ENCODE peak calls at places on chromosomes 2 and 18, in eight cellular contexts. F is fibroblast of pulmonary artery, P is OCI-LY7, D is heart left ventricle, L is Peyer's patch, T is WERI-Rb-1, C is A549, S is spleen. V is an unnamed sample.

GRCh38 chr2:72913531-72914225 is 3.6 kb upstream of the EMX1 start:
- DNase-seq in F (no peak), P (no peak), D (no peak), L (no peak), T (peak), C (peak), S (no peak), V (no peak)

GRCh38 chr2:161250864-161251436 is 57.3 kb upstream of the PSMD14 start:
- DNase-seq in F (peak), P (peak), D (no peak), L (no peak), T (peak), C (peak), S (no peak), V (peak)

GRCh38 chr18:44744206-44745180 is 63.8 kb downstream of the SETBP1 start:
- DNase-seq in F (no peak), P (no peak), D (peak), L (no peak), T (peak), C (no peak), S (peak), V (no peak)

GRCh38 chr2:37149626-37150322 is 7.0 kb downstream of the EIF2AK2 start:
- DNase-seq in F (no peak), P (no peak), D (no peak), L (no peak), T (no peak), C (no peak), S (no peak), V (no peak)

GRCh38 chr18:46281185-46282176 is 177.3 kb downstream of the HAUS1 start:
- DNase-seq in F (peak), P (peak), D (peak), L (peak), T (peak), C (peak), S (peak), V (peak)

GRCh38 chr2:109722026-109722425 is 72.1 kb upstream of the RGPD5 start:
- DNase-seq in F (no peak), P (no peak), D (no peak), L (no peak), T (no peak), C (no peak), S (no peak), V (no peak)

GRCh38 chr2:101823347-101823791 is 125.9 kb downstream of the MAP4K4 start:
- DNase-seq in F (peak), P (peak), D (peak), L (peak), T (peak), C (peak), S (no peak), V (peak)

GRCh38 chr2:127174977-127175376 is 45.1 kb downstream of the CYP27C1 start:
- DNase-seq in F (no peak), P (no peak), D (no peak), L (no peak), T (peak), C (no peak), S (peak), V (no peak)

GRCh38 chr2:109142416-109143210 is 13.6 kb downstream of the SH3RF3 start:
- DNase-seq in F (no peak), P (no peak), D (no peak), L (no peak), T (no peak), C (no peak), S (no peak), V (no peak)

GRCh38 chr18:53771664-53772063 is 452.8 kb downstream of the MBD2 start:
- DNase-seq in F (no peak), P (no peak), D (no peak), L (no peak), T (no peak), C (no peak), S (no peak), V (no peak)

GRCh38 chr2:79994161-79994560 is 310.4 kb downstream of the LRRTM1 start:
- DNase-seq in F (no peak), P (no peak), D (no peak), L (no peak), T (no peak), C (no peak), S (no peak), V (peak)

GRCh38 chr2:16665746-16666452 is at the start of gene CYRIA:
- DNase-seq in F (peak), P (peak), D (peak), L (peak), T (peak), C (no peak), S (peak), V (peak)

GRCh38 chr2:161898633-161899032 is 175.4 kb downstream of the DPP4 start:
- DNase-seq in F (no peak), P (no peak), D (no peak), L (no peak), T (no peak), C (no peak), S (no peak), V (no peak)

GRCh38 chr2:100274076-100274475 is 48.2 kb downstream of the LONRF2 start:
- DNase-seq in F (no peak), P (no peak), D (no peak), L (no peak), T (no peak), C (no peak), S (no peak), V (no peak)

GRCh38 chr2:230319211-230319862 is 7.7 kb upstream of the SP140L start:
- DNase-seq in F (no peak), P (peak), D (no peak), L (no peak), T (no peak), C (no peak), S (peak), V (peak)

GRCh38 chr2:100877555-100877954 is 57.6 kb downstream of the NPAS2 start:
- DNase-seq in F (peak), P (no peak), D (no peak), L (no peak), T (no peak), C (no peak), S (no peak), V (no peak)

GRCh38 chr2:105237045-105237765 is 4.3 kb upstream of the GPR45 start:
- DNase-seq in F (no peak), P (no peak), D (no peak), L (no peak), T (no peak), C (no peak), S (no peak), V (no peak)

GRCh38 chr2:36561223-36561944 is 36.6 kb downstream of the FEZ2 start:
- DNase-seq in F (peak), P (no peak), D (peak), L (no peak), T (no peak), C (peak), S (no peak), V (peak)

GRCh38 chr2:30396436-30397232 is 50.4 kb upstream of the LCLAT1 start:
- DNase-seq in F (no peak), P (no peak), D (no peak), L (no peak), T (no peak), C (no peak), S (no peak), V (no peak)

GRCh38 chr2:120709608-120710041 is 26.0 kb upstream of the GLI2 start:
- DNase-seq in F (no peak), P (no peak), D (no peak), L (no peak), T (no peak), C (no peak), S (peak), V (no peak)
- H3K4me3 ChIP-seq in F (no peak), P (no peak), D (no peak), L (no peak), T (no peak), C (no peak), S (no peak), V (no peak)

GRCh38 chr2:216761809-216762208 is 66.5 kb upstream of the IGFBP5 start:
- DNase-seq in F (no peak), P (no peak), D (no peak), L (no peak), T (no peak), C (no peak), S (no peak), V (no peak)

GRCh38 chr2:216770050-216770449 is 74.7 kb upstream of the IGFBP5 start:
- DNase-seq in F (no peak), P (no peak), D (no peak), L (no peak), T (no peak), C (no peak), S (no peak), V (no peak)

GRCh38 chr2:216768908-216769401 is 73.6 kb upstream of the IGFBP5 start:
- DNase-seq in F (no peak), P (no peak), D (no peak), L (no peak), T (no peak), C (no peak), S (no peak), V (no peak)

GRCh38 chr2:216761119-216761518 is 65.8 kb upstream of the IGFBP5 start:
- DNase-seq in F (no peak), P (no peak), D (no peak), L (no peak), T (no peak), C (no peak), S (no peak), V (no peak)

GRCh38 chr2:216765810-216766259 is 70.5 kb upstream of the IGFBP5 start:
- DNase-seq in F (no peak), P (no peak), D (peak), L (no peak), T (no peak), C (no peak), S (peak), V (no peak)
- TF ChIP-seq CTCF in F (no peak), P (no peak), D (no peak), L (no peak), T (no peak), C (no peak), S (peak), V (no peak)

GRCh38 chr2:65358690-65359400 is 73.6 kb downstream of the SPRED2 start:
- DNase-seq in F (no peak), P (no peak), D (no peak), L (no peak), T (no peak), C (no peak), S (no peak), V (peak)

GRCh38 chr2:65355190-65355831 is 77.1 kb downstream of the SPRED2 start:
- DNase-seq in F (no peak), P (no peak), D (no peak), L (no peak), T (no peak), C (no peak), S (no peak), V (no peak)

GRCh38 chr2:65354773-65355172 is 77.6 kb downstream of the SPRED2 start:
- DNase-seq in F (no peak), P (no peak), D (no peak), L (no peak), T (no peak), C (no peak), S (no peak), V (no peak)

GRCh38 chr2:65357959-65358294 is 74.5 kb downstream of the SPRED2 start:
- DNase-seq in F (no peak), P (no peak), D (no peak), L (no peak), T (no peak), C (no peak), S (no peak), V (no peak)

DNA sequence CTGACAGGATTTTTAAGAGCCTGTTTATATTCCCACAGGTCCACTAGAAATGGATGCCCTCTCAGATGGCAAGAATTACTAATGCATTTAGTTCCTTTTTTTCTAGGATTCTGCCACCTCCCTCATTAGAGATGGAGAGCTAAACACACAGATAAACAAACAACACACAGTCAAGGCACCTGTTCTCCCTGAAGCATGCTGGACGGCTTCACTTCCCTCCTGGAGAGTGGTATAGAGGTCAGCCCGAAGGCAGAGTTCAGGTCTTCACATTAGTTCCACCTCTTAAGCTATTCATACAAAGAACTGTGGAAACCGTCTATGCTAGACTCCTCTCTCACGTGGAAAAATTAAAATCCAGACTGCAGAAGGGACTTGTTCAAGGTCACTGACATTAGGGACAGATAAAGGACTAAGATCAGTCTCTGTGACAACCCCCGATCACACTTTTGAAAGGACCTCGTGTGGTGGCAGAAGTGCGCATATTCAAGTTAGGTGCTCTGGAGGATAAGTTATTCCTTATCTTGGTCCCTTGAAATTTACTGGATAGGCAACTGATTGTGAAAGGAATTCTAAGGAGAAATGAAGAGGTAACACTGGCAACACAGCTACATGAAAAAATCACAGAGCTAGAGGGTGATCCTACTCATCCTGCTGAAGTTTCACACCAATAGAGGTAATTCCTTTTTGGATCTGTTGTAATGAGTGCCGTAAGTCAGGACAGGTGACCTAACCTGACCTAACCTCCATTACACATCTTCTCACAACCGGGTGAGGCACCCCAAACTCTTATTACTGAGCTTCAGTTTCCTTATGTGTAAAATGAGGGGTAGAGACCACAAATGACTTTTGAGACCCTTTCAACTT is 75.1 kb downstream of the SPRED2 start:
- DNase-seq in F (no peak), P (peak), D (no peak), L (no peak), T (no peak), C (no peak), S (no peak), V (peak)
- H3K4me3 ChIP-seq in F (no peak), P (peak), D (no peak), L (no peak), T (no peak), C (no peak), S (no peak), V (no peak)

DNA sequence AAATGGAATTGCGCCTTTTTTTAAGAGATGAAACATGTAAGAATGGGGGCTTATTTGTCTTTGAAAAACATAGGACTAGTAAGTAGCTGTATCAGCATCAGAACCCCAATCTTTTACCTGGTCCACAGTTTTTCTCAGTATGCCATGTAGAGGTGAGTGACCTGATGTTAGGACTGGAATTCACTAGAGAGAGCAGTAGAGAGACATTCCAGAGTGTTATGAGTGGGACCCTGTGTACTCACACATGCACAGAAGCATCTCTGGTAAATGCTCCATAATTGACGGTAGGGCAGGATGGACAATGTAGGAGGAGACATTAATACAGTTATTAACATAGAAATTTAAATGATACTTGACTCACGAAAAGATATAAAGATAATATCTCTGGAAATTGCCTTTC is 1.4 kb upstream of the GALNT13 start:
- DNase-seq in F (no peak), P (no peak), D (no peak), L (no peak), T (no peak), C (peak), S (no peak), V (no peak)
- TF ChIP-seq CTCF in F (no peak), P (no peak), D (no peak), L (no peak), T (peak), C (peak), S (no peak), V (no peak)

DNA sequence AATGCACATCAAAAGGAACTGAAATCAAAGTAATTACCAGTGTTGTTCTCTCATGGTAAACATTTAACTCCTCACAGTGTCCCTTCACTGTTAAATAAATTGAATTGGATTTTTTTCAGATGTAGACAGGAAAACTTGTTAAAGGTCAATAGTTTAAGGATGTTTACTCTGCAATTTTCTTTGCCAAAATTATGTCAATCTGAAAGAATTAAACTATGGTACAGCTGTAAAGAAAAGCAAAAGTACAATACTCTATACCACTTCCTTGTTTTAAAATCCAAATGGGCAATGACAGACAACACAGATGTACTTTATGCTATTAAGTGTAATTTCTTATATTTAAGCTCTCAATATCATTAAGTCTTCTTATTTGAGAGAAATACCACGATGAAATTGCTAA is 153.2 kb downstream of the WDPCP start:
- DNase-seq in F (no peak), P (no peak), D (no peak), L (no peak), T (no peak), C (no peak), S (no peak), V (no peak)
- H3K4me3 ChIP-seq in F (no peak), P (no peak), D (no peak), L (no peak), T (no peak), C (no peak), S (no peak), V (no peak)

GRCh38 chr2:141522702-141523101 is 608.1 kb downstream of the LRP1B start:
- DNase-seq in F (no peak), P (no peak), D (no peak), L (no peak), T (no peak), C (no peak), S (no peak), V (no peak)
- TF ChIP-seq CTCF in F (no peak), P (no peak), D (no peak), L (no peak), T (no peak), C (no peak), S (no peak), V (no peak)

DNA sequence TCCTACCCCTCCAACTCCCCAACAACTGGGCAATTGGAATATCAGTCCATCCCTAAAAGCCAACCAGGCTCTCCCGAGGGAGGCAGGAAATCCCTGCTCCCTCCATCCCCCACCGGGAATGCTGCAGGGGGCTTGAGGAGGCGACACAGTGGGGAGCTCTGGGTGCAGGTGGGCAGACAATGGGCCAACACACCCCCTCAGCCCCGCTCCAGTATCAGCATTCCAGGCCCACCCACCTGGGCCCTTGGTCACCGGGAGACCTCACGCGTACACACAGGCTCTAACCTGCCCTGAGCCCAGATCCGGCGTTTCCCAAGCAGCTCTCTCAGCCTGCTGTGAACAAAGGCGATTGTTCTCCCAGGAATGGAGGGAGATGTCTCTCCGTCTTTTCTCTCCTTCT is 37.6 kb upstream of the FZD7 start:
- DNase-seq in F (no peak), P (no peak), D (no peak), L (no peak), T (no peak), C (no peak), S (no peak), V (no peak)
- H3K4me3 ChIP-seq in F (no peak), P (no peak), D (no peak), L (no peak), T (no peak), C (no peak), S (no peak), V (no peak)

GRCh38 chr18:48874233-48874632 is 76.5 kb downstream of the SMAD7 start:
- DNase-seq in F (no peak), P (no peak), D (no peak), L (no peak), T (no peak), C (no peak), S (peak), V (no peak)

GRCh38 chr18:48869591-48869990 is 81.2 kb downstream of the SMAD7 start:
- DNase-seq in F (no peak), P (no peak), D (no peak), L (no peak), T (no peak), C (no peak), S (peak), V (no peak)

GRCh38 chr18:48868468-48869466 is 82.0 kb downstream of the SMAD7 start:
- DNase-seq in F (no peak), P (peak), D (no peak), L (peak), T (peak), C (peak), S (peak), V (peak)

GRCh38 chr18:48872234-48873145 is 78.3 kb downstream of the SMAD7 start:
- DNase-seq in F (no peak), P (no peak), D (no peak), L (no peak), T (no peak), C (no peak), S (no peak), V (no peak)

GRCh38 chr18:48871391-48872166 is 79.2 kb downstream of the SMAD7 start:
- DNase-seq in F (no peak), P (no peak), D (no peak), L (no peak), T (no peak), C (no peak), S (no peak), V (no peak)
- TF ChIP-seq CTCF in F (no peak), P (no peak), D (no peak), L (no peak), T (no peak), C (no peak), S (no peak), V (no peak)

GRCh38 chr18:48947583-48947982 is 3.2 kb downstream of the SMAD7 start:
- DNase-seq in F (peak), P (no peak), D (no peak), L (no peak), T (no peak), C (no peak), S (no peak), V (no peak)
- H3K4me3 ChIP-seq in F (peak), P (peak), D (peak), L (peak), T (peak), C (peak), S (peak), V (no peak)

GRCh38 chr2:5703166-5703565 is 11.0 kb downstream of the SOX11 start:
- DNase-seq in F (no peak), P (no peak), D (no peak), L (no peak), T (no peak), C (no peak), S (no peak), V (no peak)

GRCh38 chr2:5697554-5697953 is 5.4 kb downstream of the SOX11 start:
- DNase-seq in F (no peak), P (peak), D (no peak), L (no peak), T (no peak), C (no peak), S (no peak), V (no peak)

GRCh38 chr2:5698171-5698570 is 6.0 kb downstream of the SOX11 start:
- DNase-seq in F (no peak), P (peak), D (no peak), L (no peak), T (no peak), C (no peak), S (no peak), V (no peak)

GRCh38 chr2:5699963-5700362 is 7.8 kb downstream of the SOX11 start:
- DNase-seq in F (no peak), P (peak), D (no peak), L (no peak), T (no peak), C (no peak), S (no peak), V (no peak)

DNA sequence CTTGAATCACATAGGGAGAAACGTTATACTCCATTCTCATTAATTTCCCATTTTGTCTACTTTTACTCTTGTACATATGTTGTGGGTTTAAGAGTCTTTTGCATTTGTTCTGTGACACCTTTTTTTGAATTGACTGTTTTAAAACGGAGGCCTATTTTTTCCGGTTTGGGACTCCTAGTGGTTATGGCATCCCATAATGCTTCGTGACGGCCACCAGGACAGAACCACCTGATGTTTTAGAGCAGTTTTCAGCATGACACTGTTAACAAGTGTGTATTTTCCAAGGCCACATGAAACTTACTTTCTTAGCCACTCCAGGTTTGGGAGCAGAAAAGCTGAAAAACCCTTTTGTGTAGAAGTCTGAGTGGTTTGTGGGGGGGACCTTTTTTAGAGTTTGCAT is 8.4 kb downstream of the SOX11 start:
- DNase-seq in F (no peak), P (peak), D (no peak), L (no peak), T (no peak), C (no peak), S (no peak), V (no peak)
- TF ChIP-seq CTCF in F (no peak), P (no peak), D (no peak), L (no peak), T (no peak), C (no peak), S (no peak), V (no peak)